ENCODE peak calls at places on chromosome 7, in four cellular contexts. A is lower leg skin, Y is ACHN, R is SHP77 treated with DMSO at 0.1 percent for 48 hours. L is an unnamed sample.

GRCh38 chr7:145665499-145666258 is 450.9 kb upstream of the CNTNAP2 start:
- DNase-seq in Y (no peak), R (no peak), A (no peak), L (no peak)

GRCh38 chr7:1626769-1627168 is 43.3 kb upstream of the ELFN1 start:
- DNase-seq in R (no peak), Y (no peak), A (no peak), L (no peak)

GRCh38 chr7:34128762-34129161 is 223.4 kb downstream of the BMPER start:
- DNase-seq in A (no peak), Y (no peak), R (no peak), L (peak)

GRCh38 chr7:5773661-5774086 is 7.8 kb downstream of the RNF216 start:
- DNase-seq in R (no peak), A (no peak), Y (peak), L (peak)

GRCh38 chr7:29929018-29929807 is 60.4 kb downstream of the SCRN1 start:
- DNase-seq in A (no peak), R (no peak), Y (no peak), L (no peak)

GRCh38 chr7:1569440-1569832 is 396 bp downstream of the PSMG3 start:
- DNase-seq in R (no peak), A (no peak), Y (peak), L (no peak)

GRCh38 chr7:116777613-116778380 is 84.6 kb upstream of the CAPZA2 start:
- DNase-seq in Y (peak), R (no peak), A (no peak), L (peak)

GRCh38 chr7:100190059-100190711 is 12.5 kb downstream of the STAG3 start:
- DNase-seq in A (no peak), Y (peak), R (no peak), L (peak)

GRCh38 chr7:121800916-121801675 is 71.9 kb upstream of the PTPRZ1 start:
- DNase-seq in Y (no peak), A (no peak), R (no peak), L (no peak)

GRCh38 chr7:109772161-109772560 is 1202.5 kb downstream of the DNAJB9 start:
- DNase-seq in Y (no peak), A (no peak), R (no peak), L (no peak)

GRCh38 chr7:134890246-134891240 is 95.8 kb upstream of the AGBL3 start:
- DNase-seq in R (peak), Y (no peak), A (no peak), L (peak)

GRCh38 chr7:41975854-41976253 is 261.2 kb downstream of the GLI3 start:
- DNase-seq in R (no peak), A (no peak), Y (no peak), L (no peak)

GRCh38 chr7:155948423-155948822 is 136.2 kb upstream of the SHH start:
- DNase-seq in Y (no peak), A (no peak), R (no peak), L (no peak)